ENCODE peak calls at places on chromosomes 2 and 18, in six cellular contexts. P is A673, O is suprapubic skin, S is colonic mucosa, G is heart right ventricle, V is neural progenitor cell. I is an unnamed sample. For H3K9me3, the result is how much of the 10 kb centered on the place peaks cover.

GRCh38 chr2:44802409-44803099 is 138.9 kb upstream of the SIX3 start:
- DNase-seq in P (peak), O (no peak), S (no peak), G (no peak), V (peak), I (no peak)

GRCh38 chr2:109499549-109499948 is 114.2 kb downstream of the SEPTIN10 start:
- DNase-seq in P (no peak), O (no peak), S (peak), G (no peak), V (no peak), I (no peak)

GRCh38 chr2:205858781-205859478 is 176.6 kb downstream of the NRP2 start:
- DNase-seq in P (no peak), O (no peak), S (no peak), G (peak), V (no peak), I (no peak)

GRCh38 chr2:38074775-38075435 is 1.0 kb downstream of the CYP1B1 start:
- DNase-seq in P (no peak), O (no peak), S (no peak), G (peak), V (peak), I (no peak)

GRCh38 chr2:136255648-136256461 is 137.9 kb upstream of the CXCR4 start:
- DNase-seq in P (no peak), O (no peak), S (no peak), G (no peak), V (no peak), I (no peak)

GRCh38 chr18:76619342-76620315 is 124.6 kb upstream of the ZNF516 start:
- DNase-seq in P (peak), O (peak), S (peak), G (peak), V (peak), I (no peak)

GRCh38 chr2:241615522-241616052 is 21.4 kb downstream of the THAP4 start:
- DNase-seq in P (no peak), O (no peak), S (no peak), G (no peak), V (no peak), I (no peak)

GRCh38 chr2:133581027-133581760 is 12.9 kb upstream of the NCKAP5 start:
- DNase-seq in P (no peak), O (no peak), S (no peak), G (no peak), V (no peak), I (no peak)

GRCh38 chr2:206068207-206068606 is 17.8 kb downstream of the INO80D start:
- DNase-seq in P (no peak), O (no peak), S (no peak), G (no peak), V (no peak), I (no peak)

GRCh38 chr2:13607139-13607538 is 890.4 kb downstream of the TRIB2 start:
- DNase-seq in P (no peak), O (no peak), S (no peak), G (no peak), V (no peak), I (no peak)
- H3K9me3 ChIP-seq in P (under half), O (under half), S (under half), G (under half), V (under half), I (under half)

DNA sequence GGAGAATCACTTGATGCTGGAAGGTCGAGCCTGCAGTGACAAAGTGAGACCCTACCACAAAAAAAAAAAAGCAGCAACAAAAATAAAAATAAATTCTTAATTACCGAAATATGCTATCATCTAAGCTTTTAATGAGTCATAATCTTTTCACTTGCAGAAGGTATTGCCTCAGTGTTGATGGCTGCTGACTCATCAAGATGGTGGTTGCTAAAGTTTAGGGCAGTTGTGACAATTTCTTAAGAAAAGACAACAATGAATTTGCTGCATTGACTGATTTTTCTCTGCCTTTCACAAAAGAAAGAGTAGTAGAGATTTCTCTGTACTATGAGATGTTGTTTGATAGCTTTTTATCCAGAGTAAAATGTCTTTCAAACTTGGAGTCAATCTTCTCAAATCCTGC is 1809.0 kb downstream of the SUCLG1 start:
- DNase-seq in P (no peak), O (no peak), S (no peak), G (no peak), V (no peak), I (no peak)
- H3K9me3 ChIP-seq in P (under half), O (under half), S (under half), G (under half), V (under half), I (under half)

GRCh38 chr2:239598732-239599090 is 197.9 kb upstream of the HDAC4 start:
- DNase-seq in P (no peak), O (peak), S (no peak), G (no peak), V (no peak), I (no peak)
- H3K9me3 ChIP-seq in P (under half), O (under half), S (under half), G (under half), V (under half), I (under half)

GRCh38 chr2:11376071-11376470 is 31.6 kb upstream of the ROCK2 start:
- DNase-seq in P (no peak), O (no peak), S (no peak), G (no peak), V (no peak), I (no peak)
- H3K9me3 ChIP-seq in P (under half), O (under half), S (under half), G (under half), V (under half), I (under half)

GRCh38 chr18:78106946-78107345 is 857.3 kb downstream of the GALR1 start:
- DNase-seq in P (no peak), O (no peak), S (no peak), G (no peak), V (no peak), I (no peak)

GRCh38 chr18:78100189-78100588 is 850.5 kb downstream of the GALR1 start:
- DNase-seq in P (no peak), O (no peak), S (no peak), G (no peak), V (no peak), I (no peak)

GRCh38 chr18:78101091-78101490 is 851.4 kb downstream of the GALR1 start:
- DNase-seq in P (no peak), O (no peak), S (no peak), G (no peak), V (no peak), I (no peak)

GRCh38 chr18:78105611-78106010 is 856.0 kb downstream of the GALR1 start:
- DNase-seq in P (no peak), O (no peak), S (no peak), G (no peak), V (no peak), I (no peak)

DNA sequence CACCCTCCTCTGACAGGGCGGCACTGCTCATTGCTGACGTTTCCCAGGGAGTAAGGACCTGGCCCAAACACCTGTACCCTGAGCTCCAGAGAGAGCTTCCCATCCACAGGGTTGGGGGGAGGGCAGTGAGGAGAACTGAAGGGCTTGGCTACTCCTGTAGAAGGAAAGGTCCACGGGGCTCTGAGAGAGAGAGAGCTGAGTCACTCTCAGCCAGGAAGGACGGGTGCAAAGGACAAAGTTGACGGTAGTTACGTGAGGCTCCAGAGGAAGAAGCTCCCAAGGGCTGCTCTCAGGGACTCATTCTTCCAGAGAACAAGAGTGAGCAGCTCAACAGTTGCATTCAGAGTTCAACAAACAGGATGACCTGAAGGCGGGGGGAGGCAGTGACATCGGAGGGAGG is 852.5 kb downstream of the GALR1 start:
- DNase-seq in P (no peak), O (no peak), S (no peak), G (no peak), V (no peak), I (no peak)
- H3K9me3 ChIP-seq in P (under half), O (under half), S (under half), G (under half), V (under half), I (under half)

GRCh38 chr2:156219491-156220100 is 112.9 kb downstream of the NR4A2 start:
- DNase-seq in P (no peak), O (no peak), S (no peak), G (no peak), V (no peak), I (no peak)
- H3K9me3 ChIP-seq in P (under half), O (under half), S (under half), G (under half), V (under half), I (under half)

GRCh38 chr2:12624911-12625598 is 91.7 kb upstream of the TRIB2 start:
- DNase-seq in P (peak), O (no peak), S (no peak), G (no peak), V (peak), I (no peak)
- H3K9me3 ChIP-seq in P (under half), O (under half), S (under half), G (under half), V (under half), I (under half)

DNA sequence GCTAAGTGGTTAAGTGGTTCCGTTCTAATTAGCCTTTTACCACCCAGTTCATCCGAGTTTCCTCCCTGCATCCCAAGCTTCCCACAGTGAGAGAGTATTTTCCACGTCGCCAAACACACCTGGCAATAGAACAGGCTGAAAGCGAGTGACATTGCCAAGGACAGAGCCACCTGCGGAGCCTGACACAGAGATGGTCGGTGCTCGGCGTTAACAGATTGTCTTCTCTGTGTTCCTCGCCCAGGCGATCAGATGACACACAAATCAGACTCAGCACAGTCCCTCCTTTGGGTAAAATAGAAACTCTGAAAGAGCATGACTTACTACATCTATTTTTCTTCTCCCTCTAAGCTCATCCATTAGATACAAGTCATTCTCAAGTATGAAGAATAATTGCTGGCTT is 107.7 kb downstream of the CD226 start:
- DNase-seq in P (no peak), O (no peak), S (no peak), G (no peak), V (no peak), I (no peak)
- H3K9me3 ChIP-seq in P (under half), O (under half), S (under half), G (under half), V (under half), I (under half)

DNA sequence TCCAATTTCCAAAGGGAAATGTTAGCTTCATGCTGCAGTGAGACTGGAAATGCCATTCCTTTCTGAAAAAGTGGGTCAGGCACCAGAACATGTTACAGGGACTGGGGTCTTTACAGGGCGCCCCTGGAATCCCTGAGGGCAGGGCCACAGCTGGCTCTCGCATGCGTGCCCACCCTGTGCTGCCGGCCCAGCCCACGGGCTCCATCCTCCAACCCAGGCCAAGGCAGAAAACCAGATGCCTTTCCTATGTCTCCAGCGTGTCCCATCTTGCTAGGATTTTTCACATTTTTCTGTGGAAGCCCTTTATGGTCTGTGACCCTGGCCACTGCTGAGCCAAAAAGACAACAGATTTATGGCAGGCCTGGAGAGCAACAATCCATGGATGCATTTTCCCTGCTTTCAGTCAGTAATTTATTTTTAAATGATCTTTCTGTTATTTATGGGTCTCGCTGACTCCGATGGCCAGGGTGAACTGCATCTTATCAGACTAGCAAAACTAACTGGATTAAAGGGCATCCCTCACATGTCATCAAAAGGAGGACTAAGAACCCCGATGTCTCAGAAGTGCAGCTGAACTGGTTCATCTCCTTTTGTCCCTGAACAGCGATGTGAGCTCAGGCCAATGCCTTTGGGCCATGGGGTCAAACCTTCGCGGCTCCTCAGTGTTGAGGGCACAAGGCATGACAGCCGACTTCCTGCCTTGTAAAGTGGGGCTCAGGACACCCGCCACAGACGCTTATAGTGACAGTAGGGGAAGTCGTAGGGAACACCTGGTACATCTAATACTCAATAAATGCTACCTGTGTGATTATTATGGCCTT is 346.0 kb downstream of the CYRIA start:
- DNase-seq in P (no peak), O (no peak), S (no peak), G (no peak), V (no peak), I (no peak)
- H3K9me3 ChIP-seq in P (under half), O (under half), S (under half), G (under half), V (under half), I (under half)

I was measured in SK-N-MC.